ENCODE peak calls at places on chromosomes 5 and 9, in seven cellular contexts. E is effector memory CD4-positive, alpha-beta T cell; F is HuH-7.5; Y is AG08396; V is sigmoid colon; O is activated T-helper 9 cell treated with anti-CD3 and anti-CD28 coated beads, Interleukin-2, amount 50 U/mL, for 16 hours; Q is epithelial cell of esophagus. C is an unnamed sample.
A peak's percentile ranks its signal among the peaks of the same experiment; 100 is the strongest.

GRCh38 chr5:57988808-57989207 is 471.1 kb downstream of the PLK2 start:
- DNase-seq in Q (no peak), E (no peak), V (no peak), F (no peak), O (no peak), Y (no peak), C (no peak)

GRCh38 chr5:133786432-133786831 is 174.1 kb upstream of the FSTL4 start:
- DNase-seq in E (no peak), Q (no peak), O (no peak), Y (no peak), V (no peak), F (no peak), C (no peak)

GRCh38 chr9:133349965-133350624 is 2.1 kb downstream of the RPL7A start:
- DNase-seq in Q (no peak), F (no peak), V (no peak), E (no peak), O (no peak), Y (no peak), C (no peak)

GRCh38 chr5:6634327-6634713 is 1.1 kb downstream of the SRD5A1 start:
- DNase-seq in F (peak; percentile 18), O (no peak), E (no peak), Y (peak; percentile 32), V (no peak), Q (no peak), C (peak; percentile 12)

GRCh38 chr9:97559111-97559514 is 57.6 kb downstream of the TMOD1 start:
- DNase-seq in E (no peak), Q (no peak), Y (no peak), O (no peak), V (no peak), F (no peak), C (peak; percentile 81)

GRCh38 chr9:13778486-13779110 is 499.1 kb upstream of the MPDZ start:
- DNase-seq in Q (no peak), F (no peak), V (no peak), E (no peak), O (no peak), Y (no peak), C (no peak)

GRCh38 chr9:95313010-95313498 is 4.5 kb downstream of the FANCC start:
- DNase-seq in F (no peak), Q (peak; percentile 91), Y (peak; percentile 76), E (no peak), O (no peak), V (peak; percentile 73), C (peak; percentile 15)

GRCh38 chr9:114401344-114401743 is 13.6 kb upstream of the AKNA start:
- DNase-seq in V (no peak), E (no peak), Q (no peak), Y (no peak), O (no peak), F (peak; percentile 67), C (no peak)

GRCh38 chr9:97504381-97505216 is 3.1 kb downstream of the TMOD1 start:
- DNase-seq in Y (peak; percentile 51), E (no peak), F (no peak), Q (no peak), V (no peak), O (no peak), C (no peak)

GRCh38 chr5:168946363-168946762 is 354.6 kb downstream of the SLIT3 start:
- DNase-seq in F (no peak), Q (no peak), V (no peak), Y (no peak), O (no peak), E (no peak), C (no peak)

GRCh38 chr5:53399921-53400697 is 80.3 kb upstream of the FST start:
- DNase-seq in V (no peak), Q (no peak), F (no peak), E (no peak), Y (no peak), O (no peak), C (no peak)

GRCh38 chr9:2157277-2158105 is 142.3 kb downstream of the SMARCA2 start:
- DNase-seq in Q (peak; percentile 84), Y (peak; percentile 66), V (no peak), O (peak; percentile 16), E (no peak), F (no peak), C (peak; percentile 56)

GRCh38 chr5:177537389-177538361 is 16.7 kb downstream of the FAM193B start:
- DNase-seq in Y (peak; percentile 84), O (no peak), F (peak; percentile 83), Q (peak; percentile 68), E (no peak), V (peak; percentile 85), C (no peak)

GRCh38 chr5:32692066-32692746 is 18.9 kb upstream of the NPR3 start:
- DNase-seq in Y (peak; percentile 29), F (no peak), O (no peak), E (no peak), V (no peak), Q (peak; percentile 11), C (no peak)

GRCh38 chr9:125912667-125913066 is 165.5 kb downstream of the PBX3 start:
- DNase-seq in F (no peak), E (no peak), Y (no peak), O (no peak), Q (no peak), V (no peak), C (no peak)

GRCh38 chr5:440413-441180 is 2.4 kb upstream of the EXOC3 start:
- DNase-seq in Q (no peak), E (no peak), O (no peak), Y (no peak), V (peak; percentile 48), F (no peak), C (no peak)

GRCh38 chr5:25694805-25695204 is 1050.0 kb upstream of the CDH10 start:
- DNase-seq in V (no peak), Q (no peak), E (no peak), Y (no peak), F (no peak), O (no peak), C (no peak)

GRCh38 chr9:114034663-114035062 is 43.4 kb downstream of the AMBP start:
- DNase-seq in F (no peak), O (no peak), Y (no peak), V (peak; percentile 33), Q (no peak), E (no peak), C (no peak)

GRCh38 chr5:77224672-77225355 is 14.3 kb downstream of the PDE8B start:
- DNase-seq in Q (no peak), E (no peak), V (no peak), O (no peak), F (no peak), Y (peak; percentile 29), C (no peak)

GRCh38 chr5:180689071-180689694 is 39.8 kb upstream of the FLT4 start:
- DNase-seq in E (peak; percentile 3), F (no peak), Q (no peak), O (no peak), Y (no peak), V (no peak), C (no peak)

GRCh38 chr9:134565316-134565915 is 76.2 kb upstream of the COL5A1 start:
- DNase-seq in Q (no peak), V (peak; percentile 15), E (no peak), F (no peak), O (no peak), Y (no peak), C (no peak)

GRCh38 chr9:115127191-115127817 is 9.3 kb upstream of the TNC start:
- DNase-seq in Q (peak; percentile 91), Y (no peak), F (no peak), O (no peak), V (no peak), E (no peak), C (no peak)

GRCh38 chr5:175541264-175541663 is 62.9 kb downstream of the SFXN1 start:
- DNase-seq in E (no peak), O (no peak), Q (no peak), V (no peak), Y (no peak), F (no peak), C (no peak)

GRCh38 chr5:14225173-14225834 is 82.2 kb downstream of the TRIO start:
- DNase-seq in O (no peak), V (no peak), E (no peak), F (no peak), Q (no peak), Y (no peak), C (no peak)

GRCh38 chr5:9222054-9222738 is 323.7 kb downstream of the SEMA5A start:
- DNase-seq in V (no peak), Q (no peak), F (no peak), Y (no peak), O (no peak), E (no peak), C (no peak)

GRCh38 chr5:88245893-88246244 is 22.8 kb downstream of the TMEM161B start:
- DNase-seq in Y (no peak), V (no peak), O (no peak), Q (no peak), E (no peak), F (no peak), C (no peak)

GRCh38 chr5:158776681-158777080 is 323.0 kb downstream of the EBF1 start:
- DNase-seq in O (no peak), F (no peak), Y (no peak), Q (no peak), E (no peak), V (no peak), C (no peak)

GRCh38 chr5:80182802-80183645 is 72.8 kb downstream of the SERINC5 start:
- DNase-seq in F (no peak), O (no peak), V (no peak), Q (peak; percentile 30), Y (no peak), E (no peak), C (no peak)

GRCh38 chr5:56095579-56096102 is 100.9 kb upstream of the IL6ST start:
- DNase-seq in F (no peak), Y (no peak), V (no peak), O (no peak), E (no peak), Q (no peak), C (peak; percentile 20)

GRCh38 chr5:178068293-178068692 is 45.0 kb upstream of the N4BP3 start:
- DNase-seq in O (no peak), E (no peak), Y (no peak), Q (no peak), V (no peak), F (no peak), C (peak; percentile 55)

GRCh38 chr5:167699434-167699833 is 592.0 kb upstream of the WWC1 start:
- DNase-seq in F (no peak), Y (peak; percentile 85), V (no peak), O (no peak), E (no peak), Q (peak; percentile 100), C (no peak)

GRCh38 chr9:98575379-98576346 is 133.1 kb downstream of the GABBR2 start:
- DNase-seq in Q (peak; percentile 51), V (no peak), F (no peak), Y (peak; percentile 42), O (no peak), E (no peak), C (peak; percentile 79)

GRCh38 chr5:63923914-63924313 is 38.3 kb downstream of the HTR1A start:
- DNase-seq in E (no peak), V (no peak), Y (no peak), O (no peak), Q (peak; percentile 88), F (no peak), C (no peak)

C was measured in GM06990.